ENCODE peak calls at places on chromosomes 12 and 14, in six cellular contexts. S is astrocyte of the cerebellum, H is right cardiac atrium, Z is thoracic aorta, M is Peyer's patch, B is neural progenitor cell. K is an unnamed sample.

GRCh38 chr14:91873476-91874265 is 6.3 kb upstream of the TC2N start:
- DNase-seq in S (no peak), H (no peak), Z (no peak), M (peak), B (no peak), K (peak)

GRCh38 chr12:50504798-50505385 is at the start of gene DIP2B:
- DNase-seq in S (peak), H (peak), Z (peak), M (peak), B (peak), K (peak)

GRCh38 chr12:118773956-118774723 is 207.2 kb upstream of the SRRM4 start:
- DNase-seq in S (no peak), H (no peak), Z (no peak), M (no peak), B (peak), K (no peak)

GRCh38 chr12:34606749-34607519 is 584.6 kb downstream of the ALG10 start:
- DNase-seq in S (no peak), H (peak), Z (no peak), M (no peak), B (no peak), K (no peak)

GRCh38 chr12:7542813-7543212 is 39.2 kb upstream of the CD163 start:
- DNase-seq in S (no peak), H (no peak), Z (no peak), M (no peak), B (no peak), K (no peak)

GRCh38 chr14:54106802-54107377 is 150.3 kb upstream of the BMP4 start:
- DNase-seq in S (no peak), H (no peak), Z (no peak), M (no peak), B (peak), K (peak)

GRCh38 chr14:34452258-34452822 is 9.7 kb downstream of the SPTSSA start:
- DNase-seq in S (no peak), H (no peak), Z (no peak), M (no peak), B (no peak), K (no peak)

GRCh38 chr12:24795699-24796385 is 153.1 kb downstream of the BCAT1 start:
- DNase-seq in S (no peak), H (no peak), Z (no peak), M (no peak), B (no peak), K (no peak)

GRCh38 chr14:72515779-72516770 is 377.8 kb downstream of the DPF3 start:
- DNase-seq in S (peak), H (no peak), Z (no peak), M (no peak), B (no peak), K (no peak)

GRCh38 chr14:94145902-94146527 is 16.6 kb upstream of the IFI27L2 start:
- DNase-seq in S (no peak), H (no peak), Z (no peak), M (no peak), B (no peak), K (peak)

GRCh38 chr12:132243596-132244289 is 85.6 kb downstream of the GALNT9 start:
- DNase-seq in S (no peak), H (peak), Z (no peak), M (no peak), B (peak), K (no peak)

GRCh38 chr12:46609281-46609623 is 216.5 kb downstream of the SLC38A4 start:
- DNase-seq in S (no peak), H (no peak), Z (no peak), M (no peak), B (no peak), K (no peak)

GRCh38 chr12:94649349-94650142 is 811 bp downstream of the TMCC3 start:
- DNase-seq in S (no peak), H (peak), Z (no peak), M (peak), B (peak), K (peak)

GRCh38 chr14:54691525-54692260 is 124.8 kb downstream of the SAMD4A start:
- DNase-seq in S (peak), H (peak), Z (no peak), M (peak), B (peak), K (peak)

GRCh38 chr12:90841336-90841735 is 113.6 kb downstream of the CCER1 start:
- DNase-seq in S (no peak), H (no peak), Z (no peak), M (no peak), B (no peak), K (peak)

GRCh38 chr12:49028666-49029275 is 10.2 kb upstream of the PRKAG1 start:
- DNase-seq in S (no peak), H (no peak), Z (no peak), M (no peak), B (no peak), K (no peak)

GRCh38 chr12:76480800-76481199 is 78.8 kb downstream of the OSBPL8 start:
- DNase-seq in S (no peak), H (no peak), Z (no peak), M (no peak), B (no peak), K (no peak)

GRCh38 chr12:58647495-58647894 is 272.8 kb downstream of the LRIG3 start:
- DNase-seq in S (no peak), H (no peak), Z (no peak), M (no peak), B (no peak), K (no peak)

GRCh38 chr14:39768579-39768978 is 336.3 kb upstream of the FBXO33 start:
- DNase-seq in S (no peak), H (no peak), Z (no peak), M (no peak), B (no peak), K (no peak)

GRCh38 chr12:30756074-30756473 is 1.3 kb upstream of the CAPRIN2 start:
- DNase-seq in S (no peak), H (peak), Z (no peak), M (peak), B (no peak), K (no peak)

GRCh38 chr14:20719777-20720176 is 25.9 kb upstream of the EDDM3A start:
- DNase-seq in S (no peak), H (no peak), Z (no peak), M (no peak), B (no peak), K (no peak)

GRCh38 chr12:71070416-71071155 is 87.2 kb downstream of the TSPAN8 start:
- DNase-seq in S (no peak), H (no peak), Z (no peak), M (no peak), B (no peak), K (no peak)

GRCh38 chr14:103896578-103896977 is 31.7 kb upstream of the TDRD9 start:
- DNase-seq in S (no peak), H (no peak), Z (no peak), M (no peak), B (no peak), K (no peak)

GRCh38 chr12:120025640-120026039 is 36.6 kb downstream of the BICDL1 start:
- DNase-seq in S (no peak), H (no peak), Z (no peak), M (no peak), B (no peak), K (no peak)

GRCh38 chr12:20350495-20350894 is 17.8 kb upstream of the PDE3A start:
- DNase-seq in S (peak), H (no peak), Z (no peak), M (no peak), B (no peak), K (no peak)

GRCh38 chr12:26832817-26833691 is at the start of gene ITPR2:
- DNase-seq in S (peak), H (peak), Z (peak), M (peak), B (peak), K (peak)

GRCh38 chr12:75825686-75826085 is 205.9 kb downstream of the PHLDA1 start:
- DNase-seq in S (peak), H (no peak), Z (no peak), M (no peak), B (no peak), K (peak)

GRCh38 chr12:20646239-20646827 is 48.8 kb upstream of the SLCO1C1 start:
- DNase-seq in S (peak), H (no peak), Z (no peak), M (no peak), B (peak), K (peak)

GRCh38 chr12:41205070-41205715 is 17.1 kb downstream of the PDZRN4 start:
- DNase-seq in S (peak), H (no peak), Z (no peak), M (no peak), B (peak), K (no peak)

GRCh38 chr12:65539062-65539461 is 260.6 kb downstream of the MSRB3 start:
- DNase-seq in S (no peak), H (no peak), Z (no peak), M (no peak), B (no peak), K (no peak)

GRCh38 chr12:10540776-10541205 is 35.1 kb downstream of the EIF2S3B start:
- DNase-seq in S (peak), H (no peak), Z (no peak), M (no peak), B (no peak), K (no peak)

GRCh38 chr12:103282124-103282523 is 213.6 kb downstream of the C12orf42 start:
- DNase-seq in S (no peak), H (no peak), Z (no peak), M (no peak), B (no peak), K (no peak)

GRCh38 chr12:3704512-3705348 is 48.2 kb downstream of the CRACR2A start:
- DNase-seq in S (no peak), H (no peak), Z (no peak), M (no peak), B (no peak), K (no peak)

GRCh38 chr14:72608391-72609204 is 285.3 kb downstream of the DPF3 start:
- DNase-seq in S (peak), H (no peak), Z (no peak), M (no peak), B (no peak), K (peak)

GRCh38 chr12:48788852-48789775 is at the start of gene ADCY6:
- DNase-seq in S (peak), H (peak), Z (no peak), M (peak), B (peak), K (peak)

GRCh38 chr14:62126885-62127478 is 364.8 kb downstream of the SNAPC1 start:
- DNase-seq in S (peak), H (no peak), Z (no peak), M (no peak), B (peak), K (peak)

GRCh38 chr14:48140804-48141203 is 465.4 kb upstream of the MDGA2 start:
- DNase-seq in S (no peak), H (no peak), Z (no peak), M (no peak), B (no peak), K (no peak)

GRCh38 chr14:24364841-24365240 is 3.1 kb upstream of the NFATC4 start:
- DNase-seq in S (no peak), H (no peak), Z (no peak), M (no peak), B (no peak), K (no peak)

K was measured in SJCRH30.